ENCODE peak calls at places on chromosomes 3 and 15, in four cellular contexts. E is ovary, A is psoas muscle, X is body of pancreas. M is an unnamed sample.

GRCh38 chr3:138303474-138303873 is 26.2 kb downstream of the NME9 start:
- DNase-seq in A (no peak), X (no peak), E (no peak), M (no peak)

GRCh38 chr3:78785004-78785403 is 982.8 kb downstream of the ROBO1 start:
- DNase-seq in X (no peak), A (no peak), E (no peak), M (no peak)

GRCh38 chr15:74845208-74845568 is 2.2 kb upstream of the ULK3 start:
- DNase-seq in A (no peak), E (no peak), X (no peak), M (no peak)

GRCh38 chr3:123782488-123782887 is 101.6 kb downstream of the MYLK start:
- DNase-seq in X (no peak), A (no peak), E (no peak), M (no peak)

GRCh38 chr15:43225201-43225949 is 4.6 kb upstream of the EPB42 start:
- DNase-seq in A (no peak), E (no peak), X (peak; percentile 57), M (no peak)

GRCh38 chr15:25178835-25179672 is 224.3 kb downstream of the SNRPN start:
- DNase-seq in A (peak; percentile 2), E (peak; percentile 1), X (peak; percentile 4), M (peak; percentile 3)

GRCh38 chr3:120077726-120078125 is 16.5 kb downstream of the GSK3B start:
- DNase-seq in A (no peak), X (no peak), E (no peak), M (no peak)

GRCh38 chr3:99473321-99473751 is 165.1 kb upstream of the COL8A1 start:
- DNase-seq in E (no peak), A (no peak), X (no peak), M (no peak)

GRCh38 chr15:76163429-76164020 is 103.7 kb downstream of the TMEM266 start:
- DNase-seq in E (peak; percentile 85), X (peak; percentile 81), A (peak; percentile 92), M (peak; percentile 79)

GRCh38 chr15:88621789-88622604 is 857 bp downstream of the AEN start:
- DNase-seq in X (no peak), E (no peak), A (no peak), M (no peak)

GRCh38 chr3:38028621-38029361 is 651 bp downstream of the PLCD1 start:
- DNase-seq in A (no peak), X (no peak), E (no peak), M (no peak)

GRCh38 chr3:50190921-50191660 is at the start of gene GNAT1:
- DNase-seq in X (no peak), E (no peak), A (no peak), M (no peak)

GRCh38 chr3:126130081-126130855 is 46.3 kb upstream of the SLC41A3 start:
- DNase-seq in X (peak; percentile 24), A (peak; percentile 6), E (peak; percentile 4), M (peak; percentile 7)

GRCh38 chr3:177744873-177745646 is 547.8 kb upstream of the TBL1XR1 start:
- DNase-seq in X (no peak), A (no peak), E (no peak), M (peak; percentile 20)

GRCh38 chr15:65286069-65286703 is 497 bp downstream of the PARP16 start:
- DNase-seq in A (no peak), E (peak; percentile 49), X (peak; percentile 49), M (no peak)

GRCh38 chr3:132378846-132379245 is 38.5 kb upstream of the DNAJC13 start:
- DNase-seq in A (no peak), E (no peak), X (no peak), M (no peak)

GRCh38 chr3:188197388-188197847 is 43.5 kb downstream of the LPP start:
- DNase-seq in X (no peak), A (no peak), E (no peak), M (peak; percentile 41)

GRCh38 chr3:149472393-149472792 is 2.1 kb upstream of the TM4SF4 start:
- DNase-seq in A (no peak), E (no peak), X (no peak), M (no peak)

GRCh38 chr15:85312486-85312885 is 67.9 kb upstream of the AKAP13 start:
- DNase-seq in E (no peak), A (no peak), X (no peak), M (no peak)

GRCh38 chr3:115616461-115616860 is 6.8 kb upstream of the GAP43 start:
- DNase-seq in E (no peak), X (no peak), A (no peak), M (no peak)

GRCh38 chr3:110816008-110816407 is 255.6 kb upstream of the NECTIN3 start:
- DNase-seq in X (no peak), E (no peak), A (no peak), M (no peak)

GRCh38 chr3:57810471-57811144 is 54.5 kb downstream of the SLMAP start:
- DNase-seq in A (no peak), X (no peak), E (no peak), M (no peak)

GRCh38 chr3:101638262-101638745 is 38.6 kb downstream of the ZBTB11 start:
- DNase-seq in E (no peak), X (no peak), A (no peak), M (no peak)

GRCh38 chr3:159786489-159787181 is 202.0 kb upstream of the IL12A start:
- DNase-seq in E (no peak), A (no peak), X (no peak), M (no peak)

GRCh38 chr15:85412956-85413854 is 32.8 kb downstream of the AKAP13 start:
- DNase-seq in A (peak; percentile 39), E (peak; percentile 21), X (peak; percentile 79), M (peak; percentile 35)

GRCh38 chr3:57221883-57222282 is 5.6 kb upstream of the APPL1 start:
- DNase-seq in X (no peak), E (no peak), A (no peak), M (no peak)

GRCh38 chr15:32861741-32862140 is 143.9 kb downstream of the GREM1 start:
- DNase-seq in X (no peak), E (peak; percentile 67), A (peak; percentile 22), M (no peak)

GRCh38 chr3:178082508-178082907 is 453.7 kb upstream of the KCNMB2 start:
- DNase-seq in E (no peak), A (no peak), X (no peak), M (no peak)

GRCh38 chr3:58459160-58459559 is 25.5 kb upstream of the PDHB start:
- DNase-seq in A (no peak), X (no peak), E (no peak), M (no peak)

GRCh38 chr3:129439381-129439816 is 349 bp downstream of the MBD4 start:
- DNase-seq in A (peak; percentile 35), E (no peak), X (peak; percentile 40), M (peak; percentile 36)

GRCh38 chr3:149575213-149575961 is 82.4 kb downstream of the WWTR1 start:
- DNase-seq in E (peak; percentile 49), X (no peak), A (peak; percentile 73), M (peak; percentile 50)

GRCh38 chr3:8658326-8659212 is 14.0 kb upstream of the SSUH2 start:
- DNase-seq in E (peak; percentile 86), A (peak; percentile 51), X (peak; percentile 73), M (peak; percentile 85)

DNA sequence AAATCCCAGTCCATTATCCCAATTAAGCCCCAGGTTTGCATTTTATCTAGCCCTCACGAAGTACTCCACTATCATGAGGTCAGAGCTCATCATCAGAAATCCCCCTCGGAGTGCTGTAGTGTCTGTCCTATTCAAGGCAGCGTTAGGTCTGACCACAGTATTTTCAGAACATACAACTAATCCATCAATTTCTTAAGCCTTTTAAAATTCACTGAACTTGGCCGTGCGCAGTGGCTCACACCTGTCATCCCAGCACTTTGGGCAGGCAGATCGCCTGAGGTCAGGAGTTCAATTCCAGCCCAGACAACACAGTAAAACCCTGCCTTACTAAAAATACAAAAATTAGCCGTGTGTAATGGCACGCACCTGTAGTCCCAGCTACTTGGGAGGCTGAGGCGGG is 11.9 kb downstream of the VGLL4 start:
- DNase-seq in X (no peak), A (no peak), E (no peak), M (no peak)
- H3K4me1 ChIP-seq in X (peaks cover 43% of the 10 kb centered on the region), A (peaks cover 72% of the 10 kb centered on the region), E (peaks cover 38% of the 10 kb centered on the region), M (peaks cover 97% of the 10 kb centered on the region)

DNA sequence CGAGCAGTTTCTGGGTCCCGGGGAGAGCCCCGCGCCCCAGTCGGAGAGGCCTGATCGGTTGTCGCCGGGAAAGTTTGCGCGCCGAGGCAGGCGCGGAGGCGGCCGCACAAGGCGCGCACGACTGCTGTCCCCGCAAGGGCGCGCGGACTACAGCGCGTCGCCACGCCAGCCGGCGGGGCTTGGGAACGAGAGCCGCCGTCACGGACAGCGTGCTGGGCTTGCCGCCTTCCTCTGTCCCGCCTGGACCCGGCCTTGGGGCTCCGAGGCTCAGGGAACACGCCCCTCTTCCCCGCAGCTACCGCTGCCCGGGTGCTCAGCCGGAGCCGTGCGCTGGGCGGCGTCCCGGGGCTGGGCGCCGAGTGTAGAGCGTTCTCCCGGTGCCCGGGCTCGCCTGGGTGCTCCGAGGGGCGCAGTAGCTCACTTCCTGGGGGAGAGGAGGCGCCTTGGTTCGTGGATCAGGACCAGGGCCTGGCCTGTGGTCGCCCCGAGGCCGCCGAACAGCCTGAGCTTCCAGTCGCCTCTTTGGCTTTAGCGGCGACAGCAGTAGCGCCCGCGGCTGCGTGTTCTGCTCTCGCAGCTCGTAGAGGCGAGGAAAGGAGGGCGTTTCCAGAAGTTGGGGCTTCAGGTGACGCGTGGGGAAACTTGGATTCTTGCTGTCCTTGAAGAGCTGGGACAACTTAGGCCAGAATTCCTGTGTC is 226.6 kb upstream of the C2CD4B start:
- DNase-seq in A (peak; percentile 72), E (peak; percentile 42), X (peak; percentile 43), M (peak; percentile 63)
- H3K27ac ChIP-seq in A (peak overlapping the region; percentile 94), E (peak overlapping the region; percentile 35), X (peak overlapping the region; percentile 50), M (peak overlapping the region; percentile 86)

GRCh38 chr3:105353485-105354161 is 13.1 kb upstream of the ALCAM start:
- DNase-seq in X (peak; percentile 13), E (no peak), A (peak; percentile 25), M (peak; percentile 20)
- TF ChIP-seq CTCF in X (no peak), E (no peak), A (no peak), M (no peak)

GRCh38 chr3:60013241-60013640 is 963.4 kb upstream of the CFAP20DC start:
- DNase-seq in A (no peak), X (no peak), E (no peak), M (no peak)

GRCh38 chr3:60017631-60018030 is 967.8 kb upstream of the CFAP20DC start:
- DNase-seq in X (no peak), E (no peak), A (no peak), M (no peak)
- H3K4me1 ChIP-seq in X (no peaks in the 10 kb centered on the region), E (no peaks in the 10 kb centered on the region), A (no peaks in the 10 kb centered on the region), M (peaks cover 5% of the 10 kb centered on the region)

GRCh38 chr3:94441494-94441847 is 378.6 kb downstream of the NSUN3 start:
- DNase-seq in E (no peak), X (no peak), A (no peak), M (no peak)
- H3K27ac ChIP-seq in E (no peak overlapping the region), X (no peak overlapping the region), A (no peak overlapping the region), M (no peak overlapping the region)